ENCODE peak calls at places on chromosome 4, in five cellular contexts. One of them, this sample, is unnamed.

GRCh38 chr4:52780206-52780605 is 29.0 kb upstream of the ERVMER34-1 start:
- DNase-seq in renal cortical epithelial cell: no peak
- DNase-seq in activated B cell treated with CpG ODN at 0.5 μM for 24 hours: no peak
- DNase-seq in stomach: no peak
- DNase-seq in dermis microvascular lymphatic vessel endothelial cell: no peak
- DNase-seq in this sample: no peak

GRCh38 chr4:103207673-103208072 is 9.5 kb upstream of the CENPE start:
- DNase-seq in renal cortical epithelial cell: no peak
- DNase-seq in activated B cell treated with CpG ODN at 0.5 μM for 24 hours: no peak
- DNase-seq in stomach: no peak
- DNase-seq in dermis microvascular lymphatic vessel endothelial cell: no peak
- DNase-seq in this sample: no peak

GRCh38 chr4:122577808-122578781 is 42.8 kb downstream of the IL21 start:
- DNase-seq in renal cortical epithelial cell: peak; percentile 41
- DNase-seq in activated B cell treated with CpG ODN at 0.5 μM for 24 hours: no peak
- DNase-seq in stomach: peak; percentile 37
- DNase-seq in dermis microvascular lymphatic vessel endothelial cell: peak; percentile 50
- DNase-seq in this sample: no peak

GRCh38 chr4:120858776-120859175 is 63.8 kb downstream of the PRDM5 start:
- DNase-seq in renal cortical epithelial cell: no peak
- DNase-seq in activated B cell treated with CpG ODN at 0.5 μM for 24 hours: no peak
- DNase-seq in stomach: no peak
- DNase-seq in dermis microvascular lymphatic vessel endothelial cell: peak; percentile 10
- DNase-seq in this sample: no peak

GRCh38 chr4:32499176-32499575 is 1779.0 kb downstream of the PCDH7 start:
- DNase-seq in renal cortical epithelial cell: peak; percentile 99
- DNase-seq in activated B cell treated with CpG ODN at 0.5 μM for 24 hours: no peak
- DNase-seq in stomach: no peak
- DNase-seq in dermis microvascular lymphatic vessel endothelial cell: no peak
- DNase-seq in this sample: no peak

GRCh38 chr4:7103599-7104365 is 35.9 kb upstream of the GRPEL1 start:
- DNase-seq in renal cortical epithelial cell: no peak
- DNase-seq in activated B cell treated with CpG ODN at 0.5 μM for 24 hours: no peak
- DNase-seq in stomach: peak; percentile 89
- DNase-seq in dermis microvascular lymphatic vessel endothelial cell: peak; percentile 43
- DNase-seq in this sample: peak; percentile 85

GRCh38 chr4:1898007-1898406 is 26.8 kb downstream of the NSD2 start:
- DNase-seq in renal cortical epithelial cell: no peak
- DNase-seq in activated B cell treated with CpG ODN at 0.5 μM for 24 hours: no peak
- DNase-seq in stomach: no peak
- DNase-seq in dermis microvascular lymphatic vessel endothelial cell: no peak
- DNase-seq in this sample: no peak

GRCh38 chr4:87985887-87986200 is 10.3 kb downstream of the SPP1 start:
- DNase-seq in renal cortical epithelial cell: no peak
- DNase-seq in activated B cell treated with CpG ODN at 0.5 μM for 24 hours: no peak
- DNase-seq in stomach: no peak
- DNase-seq in dermis microvascular lymphatic vessel endothelial cell: no peak
- DNase-seq in this sample: no peak

GRCh38 chr4:36255575-36255974 is 11.3 kb upstream of the ARAP2 start:
- DNase-seq in renal cortical epithelial cell: peak; percentile 85
- DNase-seq in activated B cell treated with CpG ODN at 0.5 μM for 24 hours: no peak
- DNase-seq in stomach: no peak
- DNase-seq in dermis microvascular lymphatic vessel endothelial cell: no peak
- DNase-seq in this sample: no peak

GRCh38 chr4:106502106-106502699 is 133.6 kb upstream of the GIMD1 start:
- DNase-seq in renal cortical epithelial cell: peak; percentile 51
- DNase-seq in activated B cell treated with CpG ODN at 0.5 μM for 24 hours: no peak
- DNase-seq in stomach: peak; percentile 64
- DNase-seq in dermis microvascular lymphatic vessel endothelial cell: peak; percentile 67
- DNase-seq in this sample: peak; percentile 67

This sample was measured in left lobe of liver.